ENCODE peak calls at places on chromosomes 7 and 10, in four cellular contexts. A, E, K and N are unnamed samples.
A peak's percentile ranks its signal among the peaks of the same experiment; 100 is the strongest.

GRCh38 chr10:452512-453504 is 236.7 kb downstream of the DIP2C start:
- DNase-seq in A (no peak), K (peak; percentile 41), E (no peak), N (no peak)

GRCh38 chr7:93245525-93246432 is 13.6 kb downstream of the VPS50 start:
- DNase-seq in A (no peak), E (no peak), K (peak; percentile 54), N (peak; percentile 59)

GRCh38 chr10:71582019-71582418 is 137.6 kb downstream of the C10orf105 start:
- DNase-seq in A (no peak), K (peak; percentile 74), E (no peak), N (peak; percentile 43)

GRCh38 chr10:121110369-121110768 is 259.2 kb downstream of the WDR11 start:
- DNase-seq in E (no peak), K (no peak), A (no peak), N (no peak)

GRCh38 chr7:76509931-76510877 is at the start of gene UPK3B:
- DNase-seq in E (peak; percentile 61), K (peak; percentile 45), A (no peak), N (no peak)

GRCh38 chr7:4621401-4621800 is 60.7 kb upstream of the FOXK1 start:
- DNase-seq in E (no peak), K (peak; percentile 65), A (no peak), N (peak; percentile 30)

GRCh38 chr10:97297556-97298222 is 5.3 kb upstream of the ARHGAP19 start:
- DNase-seq in A (no peak), K (peak; percentile 53), E (no peak), N (peak; percentile 66)

GRCh38 chr7:124482229-124482628 is 283.4 kb downstream of the GPR37 start:
- DNase-seq in E (no peak), A (no peak), K (no peak), N (no peak)

GRCh38 chr10:102450374-102451104 is 804 bp downstream of the C10orf95 start:
- DNase-seq in K (peak; percentile 71), E (no peak), A (peak; percentile 88), N (peak; percentile 61)

GRCh38 chr7:154743211-154743610 is 259.7 kb downstream of the PAXIP1 start:
- DNase-seq in A (no peak), E (no peak), K (no peak), N (no peak)

GRCh38 chr7:127600885-127601284 is 7.3 kb downstream of the FSCN3 start:
- DNase-seq in E (no peak), K (no peak), A (no peak), N (no peak)

GRCh38 chr10:118251791-118252190 is 90.3 kb downstream of the FAM204A start:
- DNase-seq in K (no peak), A (no peak), E (no peak), N (no peak)

GRCh38 chr7:128039487-128040099 is 8.4 kb upstream of the LRRC4 start:
- DNase-seq in E (no peak), K (no peak), A (no peak), N (no peak)

GRCh38 chr7:33601884-33602283 is 303.5 kb upstream of the BMPER start:
- DNase-seq in A (peak; percentile 14), K (no peak), E (no peak), N (no peak)

GRCh38 chr7:87152897-87153641 is 816 bp downstream of the DMTF1 start:
- DNase-seq in A (peak; percentile 33), E (no peak), K (peak; percentile 26), N (peak; percentile 31)

GRCh38 chr7:139916717-139917395 is 87.8 kb downstream of the TBXAS1 start:
- DNase-seq in E (no peak), A (peak; percentile 37), K (no peak), N (no peak)

GRCh38 chr7:22351878-22352277 is 5.1 kb downstream of the RAPGEF5 start:
- DNase-seq in K (no peak), E (no peak), A (no peak), N (no peak)

GRCh38 chr7:22350466-22351328 is 6.3 kb downstream of the RAPGEF5 start:
- DNase-seq in E (no peak), A (no peak), K (peak; percentile 42), N (peak; percentile 44)

GRCh38 chr7:22348379-22348778 is 8.6 kb downstream of the RAPGEF5 start:
- DNase-seq in K (peak; percentile 22), A (no peak), E (no peak), N (no peak)

GRCh38 chr7:22352812-22353340 is 4.1 kb downstream of the RAPGEF5 start:
- DNase-seq in A (no peak), E (no peak), K (no peak), N (no peak)

GRCh38 chr7:22351329-22351692 is 5.6 kb downstream of the RAPGEF5 start:
- DNase-seq in K (no peak), A (no peak), E (no peak), N (no peak)
- H3K4me3 ChIP-seq in K (no peak overlapping the region), A (no peak overlapping the region), E (no peak overlapping the region), N (no peak overlapping the region)

GRCh38 chr10:91908358-91909177 is 718 bp downstream of the FGFBP3 start:
- DNase-seq in E (no peak), A (peak; percentile 77), K (peak; percentile 53), N (peak; percentile 70)
- TF ChIP-seq CTCF in E (peak; percentile 61), A (peak; percentile 26), K (peak; percentile 31), N (peak; percentile 17)

DNA sequence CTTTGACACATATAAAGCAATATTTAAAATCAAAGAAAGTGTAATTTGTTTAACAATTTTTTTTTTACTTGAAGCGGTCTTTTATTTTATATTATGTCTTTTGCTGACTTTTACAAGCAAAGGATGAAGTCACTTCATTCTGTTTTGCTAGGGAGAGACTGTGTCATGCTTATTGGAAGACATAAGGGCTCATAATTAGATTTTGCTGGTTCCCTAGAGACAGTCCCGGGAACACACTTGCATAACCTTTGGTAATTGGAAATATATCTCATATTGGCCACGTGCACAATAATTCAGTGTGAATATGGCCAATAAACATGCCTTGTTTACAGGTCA is 448 bp upstream of the NET1 start:
- DNase-seq in K (no peak), A (no peak), E (no peak), N (peak; percentile 7)
- H3K4me3 ChIP-seq in K (peak overlapping the region; percentile 78), A (no peak overlapping the region), E (peak overlapping the region; percentile 97), N (peak overlapping the region; percentile 85)

GRCh38 chr10:78438094-78438906 is 404.6 kb downstream of the RPS24 start:
- DNase-seq in K (no peak), A (no peak), E (no peak), N (no peak)
- TF ChIP-seq CTCF in K (peak; percentile 6), A (no peak), E (no peak), N (no peak)

DNA sequence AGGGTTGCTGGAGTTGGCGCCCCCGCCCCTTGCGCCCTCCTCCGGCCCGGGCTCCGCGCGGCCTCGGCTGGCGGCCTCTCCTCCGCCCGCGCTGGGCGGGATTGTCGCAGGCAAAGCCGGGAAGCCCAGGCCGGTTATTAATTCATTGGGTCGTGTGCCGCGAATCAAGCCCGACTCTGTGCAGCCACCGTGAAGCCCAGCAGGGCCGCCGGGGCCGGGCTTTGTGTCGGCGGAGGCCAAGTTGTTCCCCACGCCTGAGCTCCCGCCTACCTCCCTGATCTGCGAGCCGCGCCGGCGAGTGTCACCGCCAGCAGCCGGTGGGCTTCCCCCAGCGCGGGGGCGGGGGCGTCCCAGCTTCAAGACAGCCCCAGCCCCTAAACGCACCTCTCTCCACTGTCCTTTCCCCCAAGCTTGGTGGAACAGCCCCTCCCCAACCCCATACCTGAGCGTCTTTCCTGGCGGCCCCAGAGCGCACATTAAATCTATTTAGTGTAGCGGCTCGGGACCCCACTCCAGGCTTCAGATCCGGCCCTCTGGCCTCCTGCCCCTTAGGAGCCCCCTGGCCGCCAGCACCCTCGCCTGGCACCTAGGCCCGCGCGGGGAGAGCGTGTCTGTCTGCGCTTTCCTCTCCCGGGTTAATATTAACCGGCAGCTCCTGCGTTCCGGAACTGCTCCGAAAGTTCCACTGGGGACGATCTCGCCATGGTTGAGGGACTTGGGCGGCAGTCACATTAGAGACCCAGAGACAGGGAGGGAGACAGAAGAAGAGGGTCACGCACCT is 3.5 kb downstream of the SHH start:
- DNase-seq in E (no peak), A (peak; percentile 63), K (no peak), N (no peak)
- H3K4me3 ChIP-seq in E (peak overlapping the region; percentile 56), A (no peak overlapping the region), K (peak overlapping the region; percentile 20), N (no peak overlapping the region)

DNA sequence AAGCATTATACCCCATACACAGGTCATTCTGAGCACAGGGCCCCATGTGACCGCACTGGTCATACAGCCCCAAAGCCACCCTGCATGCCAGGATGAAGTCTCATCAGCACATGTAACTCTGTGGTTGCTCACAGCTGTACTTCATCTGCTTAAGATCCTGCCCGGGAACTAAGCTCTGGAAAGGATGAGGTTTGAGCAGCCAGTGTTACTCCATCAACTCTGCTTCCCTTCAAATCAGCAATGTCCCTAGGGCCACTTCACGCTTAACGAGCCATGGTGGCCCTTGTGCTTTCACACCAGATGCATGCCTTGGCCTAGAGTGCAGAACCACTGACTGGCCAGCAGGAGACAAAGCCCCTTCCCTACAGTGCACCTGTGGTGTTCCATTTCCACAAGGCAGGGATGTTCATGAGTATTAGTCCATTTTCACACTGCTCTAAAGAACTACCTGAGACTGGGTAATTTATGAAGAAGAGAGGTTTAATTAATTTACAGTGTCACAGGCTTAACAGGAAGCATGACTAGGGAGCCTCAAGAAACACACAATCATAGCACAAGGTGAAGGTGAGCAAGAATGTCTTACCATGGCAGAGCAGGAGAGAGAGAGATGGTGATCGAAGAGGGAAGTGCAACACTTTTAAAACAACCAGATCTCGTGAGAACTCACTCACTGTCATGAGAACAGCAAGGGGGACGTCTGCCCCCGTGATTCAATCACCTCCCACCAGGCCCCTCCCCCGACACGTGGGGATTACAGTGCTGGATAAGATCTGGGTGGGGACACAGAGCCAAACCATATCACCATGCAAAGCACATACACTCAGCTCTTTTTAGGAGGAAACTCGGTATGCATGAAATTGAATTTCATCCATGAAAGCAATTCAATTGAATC is 149.0 kb upstream of the CDCA7L start:
- DNase-seq in A (no peak), E (no peak), K (no peak), N (no peak)
- TF ChIP-seq CTCF in A (no peak), E (peak; percentile 35), K (no peak), N (peak; percentile 5)

GRCh38 chr7:151083071-151083823 is at the start of gene TMUB1:
- DNase-seq in A (peak; percentile 86), K (peak; percentile 55), E (no peak), N (peak; percentile 62)

GRCh38 chr7:151085691-151086620 is at the start of gene AGAP3:
- DNase-seq in E (no peak), K (peak; percentile 77), A (peak; percentile 90), N (peak; percentile 83)

GRCh38 chr7:151083824-151084160 is 499 bp upstream of the TMUB1 start:
- DNase-seq in E (no peak), K (no peak), A (no peak), N (no peak)

GRCh38 chr7:151086802-151087246 is 549 bp downstream of the AGAP3 start:
- DNase-seq in E (no peak), K (peak; percentile 45), A (peak; percentile 35), N (peak; percentile 51)

GRCh38 chr7:151085329-151085690 is 965 bp upstream of the AGAP3 start:
- DNase-seq in K (no peak), E (no peak), A (no peak), N (no peak)
- H3K4me3 ChIP-seq in K (peak overlapping the region; percentile 79), E (peak overlapping the region; percentile 64), A (no peak overlapping the region), N (peak overlapping the region; percentile 83)

DNA sequence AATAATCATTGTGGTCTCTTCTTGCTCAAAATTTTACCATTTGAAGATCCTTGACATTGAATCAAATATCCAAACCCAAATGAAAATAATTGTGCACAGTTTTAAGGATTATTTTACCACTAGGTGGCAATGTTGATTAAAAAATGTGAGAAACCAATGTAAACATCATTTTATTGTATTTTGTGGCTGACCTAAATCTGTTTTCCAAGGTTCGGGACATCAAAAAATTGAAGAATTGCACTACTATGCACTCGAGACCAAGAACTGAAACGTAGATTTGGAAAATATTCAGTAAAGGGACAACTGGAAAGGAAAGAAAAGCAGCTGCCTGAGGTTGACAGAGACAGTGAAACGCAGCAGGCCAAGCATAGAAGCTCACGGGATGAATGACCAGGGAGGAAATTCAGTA is 259.3 kb downstream of the SNX13 start:
- DNase-seq in K (peak; percentile 64), A (no peak), E (no peak), N (peak; percentile 54)
- TF ChIP-seq CTCF in K (peak; percentile 46), A (peak; percentile 39), E (peak; percentile 13), N (peak; percentile 49)